ENCODE peak calls at places on chromosomes 6 and 20, in seven cellular contexts. X, F, W, T, L, B and D are unnamed samples.

GRCh38 chr6:143962644-143962929 is 45.5 kb downstream of the PLAGL1 start:
- DNase-seq in X (peak; percentile 18), F (no peak), W (no peak), T (no peak), L (peak; percentile 25), B (no peak), D (peak; percentile 55)

GRCh38 chr6:7343546-7344475 is 30.8 kb upstream of the SSR1 start:
- DNase-seq in X (no peak), F (no peak), W (no peak), T (no peak), L (no peak), B (no peak), D (no peak)

GRCh38 chr6:16722616-16723015 is 38.6 kb downstream of the ATXN1 start:
- DNase-seq in X (no peak), F (no peak), W (no peak), T (no peak), L (no peak), B (no peak), D (no peak)

GRCh38 chr6:142207265-142207877 is 60.3 kb downstream of the VTA1 start:
- DNase-seq in X (peak; percentile 57), F (no peak), W (peak; percentile 56), T (no peak), L (peak; percentile 70), B (peak; percentile 51), D (peak; percentile 69)

GRCh38 chr6:89079611-89080213 is 839 bp upstream of the PNRC1 start:
- DNase-seq in X (peak; percentile 35), F (peak; percentile 77), W (peak; percentile 13), T (no peak), L (peak; percentile 65), B (peak; percentile 65), D (peak; percentile 44)

GRCh38 chr6:129140571-129140970 is 257.6 kb downstream of the LAMA2 start:
- DNase-seq in X (no peak), F (no peak), W (no peak), T (no peak), L (no peak), B (no peak), D (peak; percentile 32)

GRCh38 chr20:48605364-48606116 is 222.3 kb downstream of the PREX1 start:
- DNase-seq in X (no peak), F (no peak), W (no peak), T (no peak), L (no peak), B (peak; percentile 18), D (no peak)

GRCh38 chr20:46209930-46210671 is 92.0 kb downstream of the CD40 start:
- DNase-seq in X (no peak), F (no peak), W (no peak), T (no peak), L (no peak), B (no peak), D (no peak)

GRCh38 chr20:45014671-45015415 is 48.5 kb downstream of the STK4 start:
- DNase-seq in X (peak; percentile 84), F (no peak), W (no peak), T (no peak), L (peak; percentile 97), B (no peak), D (peak; percentile 39)